ENCODE peak calls at places on chromosome 13, in four cellular contexts. M is lower leg skin; C is AG04449; Z is CD4-positive, alpha-beta T cell. S is an unnamed sample.

GRCh38 chr13:89695343-89696257 is 1651.9 kb upstream of the MIR17HG start:
- DNase-seq in C (no peak), Z (no peak), M (no peak), S (no peak)

GRCh38 chr13:73998631-73999030 is 135.6 kb downstream of the KLF12 start:
- DNase-seq in C (no peak), Z (no peak), M (no peak), S (no peak)

GRCh38 chr13:40377783-40378182 is 288.7 kb downstream of the FOXO1 start:
- DNase-seq in M (no peak), C (no peak), Z (no peak), S (no peak)

GRCh38 chr13:19088416-19088815 is 93.2 kb downstream of the TUBA3C start:
- DNase-seq in M (no peak), C (no peak), Z (no peak), S (no peak)

GRCh38 chr13:113535381-113535781 is 44.9 kb upstream of the DCUN1D2 start:
- DNase-seq in M (no peak), C (no peak), Z (no peak), S (no peak)

GRCh38 chr13:22828081-22828480 is 352.7 kb upstream of the SGCG start:
- DNase-seq in Z (no peak), C (no peak), M (no peak), S (no peak)

GRCh38 chr13:48542581-48543341 is 9.9 kb upstream of the RCBTB2 start:
- DNase-seq in Z (no peak), C (no peak), M (peak; percentile 46), S (no peak)

GRCh38 chr13:96781141-96781540 is 213.1 kb downstream of the OXGR1 start:
- DNase-seq in Z (no peak), M (no peak), C (no peak), S (no peak)

GRCh38 chr13:58587183-58587582 is 955.6 kb downstream of the PCDH17 start:
- DNase-seq in C (no peak), Z (no peak), M (no peak), S (no peak)

GRCh38 chr13:28935104-28935503 is 115.0 kb downstream of the MTUS2 start:
- DNase-seq in C (no peak), M (no peak), Z (no peak), S (no peak)

GRCh38 chr13:34361528-34361927 is 543.6 kb downstream of the RFC3 start:
- DNase-seq in M (no peak), C (peak; percentile 16), Z (no peak), S (no peak)

GRCh38 chr13:102571075-102571474 is 25.7 kb upstream of the TPP2 start:
- DNase-seq in M (no peak), C (no peak), Z (no peak), S (no peak)

GRCh38 chr13:29454931-29455481 is 140.5 kb downstream of the SLC7A1 start:
- DNase-seq in Z (no peak), C (no peak), M (no peak), S (no peak)

GRCh38 chr13:111561091-111561778 is 240.8 kb downstream of the TEX29 start:
- DNase-seq in C (no peak), M (no peak), Z (no peak), S (peak; percentile 5)

GRCh38 chr13:88586263-88586662 is 915.1 kb downstream of the SLITRK5 start:
- DNase-seq in C (no peak), Z (no peak), M (no peak), S (no peak)

GRCh38 chr13:113322043-113322461 is 25.0 kb downstream of the LAMP1 start:
- DNase-seq in C (no peak), M (no peak), Z (no peak), S (no peak)

GRCh38 chr13:112705286-112705685 is 15.4 kb downstream of the ATP11A start:
- DNase-seq in C (no peak), Z (no peak), M (no peak), S (no peak)

GRCh38 chr13:100124265-100124664 is 35.4 kb downstream of the PCCA start:
- DNase-seq in Z (no peak), C (no peak), M (no peak), S (no peak)

GRCh38 chr13:32587774-32588165 is 1.5 kb downstream of the PDS5B start:
- DNase-seq in Z (no peak), M (no peak), C (no peak), S (no peak)

GRCh38 chr13:95636853-95637252 is 7.7 kb downstream of the DZIP1 start:
- DNase-seq in M (no peak), C (no peak), Z (no peak), S (no peak)

GRCh38 chr13:75507027-75508001 is 25.3 kb upstream of the TBC1D4 start:
- DNase-seq in M (no peak), C (no peak), Z (no peak), S (no peak)

GRCh38 chr13:94346261-94347019 is 133.0 kb downstream of the DCT start:
- DNase-seq in C (no peak), Z (no peak), M (no peak), S (no peak)

DNA sequence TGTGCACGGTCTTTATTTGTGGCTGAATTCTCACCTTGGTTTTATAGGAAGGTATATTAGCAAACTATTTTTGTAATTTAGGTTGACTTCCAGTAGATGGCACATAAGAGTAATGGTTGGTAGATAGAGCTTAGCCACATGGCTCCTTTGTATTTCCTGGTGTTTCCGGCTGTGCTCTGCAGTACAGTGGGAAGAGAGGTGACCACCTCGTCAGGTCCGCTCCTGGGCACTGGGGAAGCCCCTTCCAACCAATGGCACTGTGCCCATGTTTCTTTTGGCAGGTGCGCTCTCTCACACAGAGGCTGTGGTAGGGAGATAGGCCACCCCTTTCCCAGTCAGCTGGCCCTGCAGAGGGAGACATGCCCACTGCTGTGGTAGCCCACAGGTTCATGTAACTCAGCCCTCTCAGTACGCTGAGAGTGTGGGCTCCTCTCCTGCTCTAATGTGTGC is 74.3 kb upstream of the ATP12A start:
- DNase-seq in C (no peak), M (no peak), Z (no peak), S (no peak)
- TF ChIP-seq CTCF in C (peak; percentile 27), M (no peak), Z (peak; percentile 49), S (no peak)

GRCh38 chr13:45011198-45011597 is 21.9 kb downstream of the GPALPP1 start:
- DNase-seq in M (no peak), Z (no peak), C (no peak), S (no peak)

GRCh38 chr13:45003417-45003816 is 14.1 kb downstream of the GPALPP1 start:
- DNase-seq in C (no peak), Z (no peak), M (no peak), S (no peak)

GRCh38 chr13:45004096-45004495 is 14.8 kb downstream of the GPALPP1 start:
- DNase-seq in C (no peak), M (no peak), Z (no peak), S (no peak)

GRCh38 chr13:45007225-45007624 is 17.9 kb downstream of the GPALPP1 start:
- DNase-seq in C (no peak), M (no peak), Z (no peak), S (no peak)

GRCh38 chr13:45007823-45008222 is 18.5 kb downstream of the GPALPP1 start:
- DNase-seq in M (no peak), Z (no peak), C (no peak), S (no peak)
- TF ChIP-seq CTCF in M (no peak), Z (no peak), C (no peak), S (no peak)

DNA sequence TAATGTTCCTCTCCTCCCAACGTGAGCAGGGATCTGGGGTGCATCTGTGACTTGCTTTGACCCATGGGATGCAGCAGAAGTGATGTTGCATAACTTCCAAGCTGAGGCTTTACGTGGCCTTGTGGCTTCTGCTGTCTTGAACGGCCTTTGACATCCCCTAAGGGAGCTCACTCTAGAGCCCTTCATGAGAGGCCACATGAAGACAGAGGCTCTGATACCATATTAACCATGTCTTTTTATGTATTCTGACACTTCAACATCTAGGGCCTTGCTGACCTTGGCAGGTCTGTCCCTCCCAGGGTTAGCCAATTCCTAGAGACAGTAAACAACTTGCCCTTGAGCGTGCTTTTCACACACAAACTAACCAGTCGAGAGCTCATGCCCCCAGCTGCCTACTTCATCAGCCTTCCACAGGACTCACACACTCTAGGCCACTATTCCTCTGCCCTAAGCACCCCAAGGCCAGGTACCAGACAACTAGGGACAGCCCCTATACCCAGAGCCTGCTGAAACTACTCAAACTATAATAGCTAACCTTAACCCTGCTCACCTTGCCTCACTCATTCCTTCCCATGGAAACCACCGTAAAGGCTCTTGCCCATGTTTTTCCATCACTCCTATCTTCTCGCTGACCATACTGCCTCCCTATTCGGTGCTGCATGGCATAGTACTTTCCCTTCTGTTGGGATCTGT is 45.4 kb downstream of the CCDC70 start:
- DNase-seq in C (no peak), Z (no peak), M (no peak), S (no peak)
- TF ChIP-seq CTCF in C (no peak), Z (no peak), M (no peak), S (no peak)

GRCh38 chr13:91817250-91817649 is 418.8 kb downstream of the GPC5 start:
- DNase-seq in Z (no peak), M (no peak), C (no peak), S (no peak)
- TF ChIP-seq CTCF in Z (no peak), M (no peak), C (no peak), S (no peak)

DNA sequence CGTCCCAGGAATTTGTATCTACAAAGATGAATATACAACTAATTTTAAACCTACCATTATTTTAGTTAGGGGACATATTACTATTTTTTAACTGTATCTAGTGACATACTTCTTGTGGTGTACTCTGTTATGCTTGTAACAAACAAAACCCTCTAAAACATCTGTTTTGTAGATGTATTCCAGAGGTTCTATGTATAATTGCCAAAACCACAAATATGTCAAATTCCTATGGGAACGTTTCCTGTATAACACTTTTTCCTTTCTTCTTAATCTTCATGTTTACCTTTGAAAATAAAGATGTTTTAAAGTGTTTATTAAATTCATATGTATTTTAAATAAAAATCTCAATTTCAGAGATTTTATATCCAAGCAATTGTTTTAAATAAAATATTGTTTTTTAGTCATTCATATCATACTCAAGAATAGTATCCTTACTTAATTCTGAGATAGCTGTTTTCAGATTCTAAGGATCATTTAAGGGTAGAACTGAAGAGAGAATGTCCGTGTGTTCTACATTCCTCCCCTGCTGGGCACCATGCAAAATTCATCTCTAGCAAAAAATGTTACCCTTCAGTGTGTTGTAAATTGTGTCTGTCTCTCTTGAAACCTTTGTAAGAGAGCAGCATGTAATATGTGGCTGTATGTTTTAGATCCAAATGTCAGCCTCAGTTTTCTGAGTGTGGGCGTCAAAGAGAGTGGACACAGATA is 1327.7 kb downstream of the EFNB2 start:
- DNase-seq in C (no peak), M (no peak), Z (no peak), S (no peak)
- TF ChIP-seq CTCF in C (no peak), M (no peak), Z (no peak), S (no peak)

GRCh38 chr13:20489185-20489820 is 36.4 kb downstream of the CRYL1 start:
- DNase-seq in C (no peak), M (peak; percentile 24), Z (no peak), S (no peak)
- TF ChIP-seq CTCF in C (no peak), M (no peak), Z (peak; percentile 86), S (no peak)

DNA sequence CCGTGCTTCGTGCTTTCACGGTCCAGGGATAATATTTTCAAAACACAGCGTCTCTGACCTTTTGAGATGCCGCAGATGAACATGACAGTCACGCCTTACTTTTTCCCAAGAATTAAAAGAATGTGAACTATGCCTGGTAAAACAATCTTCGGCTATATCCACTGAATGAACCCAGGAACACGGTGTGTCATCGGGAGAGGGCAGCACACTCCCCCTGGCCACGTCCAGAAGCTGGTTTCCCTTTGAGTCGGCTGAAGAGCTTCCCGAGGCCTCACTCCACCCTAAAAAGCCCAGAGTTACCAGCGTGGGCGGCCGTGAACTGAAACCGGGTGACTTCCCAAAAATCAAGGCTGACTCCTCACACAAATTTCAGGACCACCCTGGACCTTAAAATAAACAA is 22.9 kb upstream of the SHISA2 start:
- DNase-seq in M (no peak), C (no peak), Z (no peak), S (no peak)
- TF ChIP-seq CTCF in M (no peak), C (no peak), Z (no peak), S (no peak)